ENCODE peak calls at places on chromosome 9, in six cellular contexts. One of them, this sample, is unnamed.

GRCh38 chr9:15240927-15241326 is 66.1 kb downstream of the TTC39B start:
- DNase-seq in CD4-positive, alpha-beta T cell: no peak
- DNase-seq in PC-9: no peak
- DNase-seq in stomach: no peak
- DNase-seq in glutamatergic neuron: no peak
- DNase-seq in endothelial cell of umbilical vein: no peak
- DNase-seq in this sample: no peak

GRCh38 chr9:135490166-135490870 is 10.2 kb upstream of the MRPS2 start:
- DNase-seq in CD4-positive, alpha-beta T cell: no peak
- DNase-seq in PC-9: no peak
- DNase-seq in stomach: no peak
- DNase-seq in glutamatergic neuron: peak
- DNase-seq in endothelial cell of umbilical vein: no peak
- DNase-seq in this sample: no peak

GRCh38 chr9:82761911-82762310 is 301.0 kb downstream of the RASEF start:
- DNase-seq in CD4-positive, alpha-beta T cell: no peak
- DNase-seq in PC-9: no peak
- DNase-seq in stomach: no peak
- DNase-seq in glutamatergic neuron: no peak
- DNase-seq in endothelial cell of umbilical vein: no peak
- DNase-seq in this sample: no peak

GRCh38 chr9:17847908-17848307 is 269.0 kb downstream of the SH3GL2 start:
- DNase-seq in CD4-positive, alpha-beta T cell: no peak
- DNase-seq in PC-9: no peak
- DNase-seq in stomach: no peak
- DNase-seq in glutamatergic neuron: no peak
- DNase-seq in endothelial cell of umbilical vein: no peak
- DNase-seq in this sample: no peak

GRCh38 chr9:18006591-18006990 is 427.7 kb downstream of the SH3GL2 start:
- DNase-seq in CD4-positive, alpha-beta T cell: no peak
- DNase-seq in PC-9: no peak
- DNase-seq in stomach: no peak
- DNase-seq in glutamatergic neuron: no peak
- DNase-seq in endothelial cell of umbilical vein: no peak
- DNase-seq in this sample: no peak

GRCh38 chr9:36486933-36487481 is 85.7 kb upstream of the MELK start:
- DNase-seq in CD4-positive, alpha-beta T cell: peak
- DNase-seq in PC-9: no peak
- DNase-seq in stomach: peak
- DNase-seq in glutamatergic neuron: peak
- DNase-seq in endothelial cell of umbilical vein: peak
- DNase-seq in this sample: no peak

GRCh38 chr9:124664143-124664542 is 107.0 kb downstream of the NR6A1 start:
- DNase-seq in CD4-positive, alpha-beta T cell: no peak
- DNase-seq in PC-9: no peak
- DNase-seq in stomach: no peak
- DNase-seq in glutamatergic neuron: no peak
- DNase-seq in endothelial cell of umbilical vein: no peak
- DNase-seq in this sample: no peak

GRCh38 chr9:97972753-97973152 is 10.4 kb upstream of the ANP32B start:
- DNase-seq in CD4-positive, alpha-beta T cell: no peak
- DNase-seq in PC-9: no peak
- DNase-seq in stomach: no peak
- DNase-seq in glutamatergic neuron: no peak
- DNase-seq in endothelial cell of umbilical vein: no peak
- DNase-seq in this sample: no peak

GRCh38 chr9:110712955-110713354 is 44.4 kb downstream of the MUSK start:
- DNase-seq in CD4-positive, alpha-beta T cell: no peak
- DNase-seq in PC-9: no peak
- DNase-seq in stomach: no peak
- DNase-seq in glutamatergic neuron: no peak
- DNase-seq in endothelial cell of umbilical vein: no peak
- DNase-seq in this sample: no peak

GRCh38 chr9:4984571-4985375 is at the start of gene JAK2:
- DNase-seq in CD4-positive, alpha-beta T cell: peak
- DNase-seq in PC-9: peak
- DNase-seq in stomach: peak
- DNase-seq in glutamatergic neuron: peak
- DNase-seq in endothelial cell of umbilical vein: peak
- DNase-seq in this sample: peak

GRCh38 chr9:103574056-103574455 is 520.1 kb upstream of the SMC2 start:
- DNase-seq in CD4-positive, alpha-beta T cell: no peak
- DNase-seq in PC-9: no peak
- DNase-seq in stomach: no peak
- DNase-seq in glutamatergic neuron: no peak
- DNase-seq in endothelial cell of umbilical vein: no peak
- DNase-seq in this sample: no peak

GRCh38 chr9:7656648-7657047 is 142.9 kb downstream of the DMAC1 start:
- DNase-seq in CD4-positive, alpha-beta T cell: no peak
- DNase-seq in PC-9: no peak
- DNase-seq in stomach: peak
- DNase-seq in glutamatergic neuron: no peak
- DNase-seq in endothelial cell of umbilical vein: peak
- DNase-seq in this sample: no peak

GRCh38 chr9:135502168-135502872 is 1.8 kb downstream of the MRPS2 start:
- DNase-seq in CD4-positive, alpha-beta T cell: no peak
- DNase-seq in PC-9: no peak
- DNase-seq in stomach: no peak
- DNase-seq in glutamatergic neuron: no peak
- DNase-seq in endothelial cell of umbilical vein: no peak
- DNase-seq in this sample: no peak

GRCh38 chr9:109887079-109887478 is 107.1 kb downstream of the PALM2AKAP2 start:
- DNase-seq in CD4-positive, alpha-beta T cell: no peak
- DNase-seq in PC-9: no peak
- DNase-seq in stomach: no peak
- DNase-seq in glutamatergic neuron: no peak
- DNase-seq in endothelial cell of umbilical vein: peak
- DNase-seq in this sample: no peak

GRCh38 chr9:13755551-13755950 is 476.1 kb upstream of the MPDZ start:
- DNase-seq in CD4-positive, alpha-beta T cell: no peak
- DNase-seq in PC-9: no peak
- DNase-seq in stomach: no peak
- DNase-seq in glutamatergic neuron: no peak
- DNase-seq in endothelial cell of umbilical vein: no peak
- DNase-seq in this sample: no peak

GRCh38 chr9:138072161-138072842 is 194.7 kb downstream of the CACNA1B start:
- DNase-seq in CD4-positive, alpha-beta T cell: no peak
- DNase-seq in PC-9: no peak
- DNase-seq in stomach: peak
- DNase-seq in glutamatergic neuron: no peak
- DNase-seq in endothelial cell of umbilical vein: no peak
- DNase-seq in this sample: peak

GRCh38 chr9:132878695-132879064 is at the start of gene SPACA9:
- DNase-seq in CD4-positive, alpha-beta T cell: peak
- DNase-seq in PC-9: no peak
- DNase-seq in stomach: peak
- DNase-seq in glutamatergic neuron: peak
- DNase-seq in endothelial cell of umbilical vein: peak
- DNase-seq in this sample: peak

GRCh38 chr9:135506327-135507103 is 6.0 kb downstream of the MRPS2 start:
- DNase-seq in CD4-positive, alpha-beta T cell: no peak
- DNase-seq in PC-9: no peak
- DNase-seq in stomach: no peak
- DNase-seq in glutamatergic neuron: no peak
- DNase-seq in endothelial cell of umbilical vein: no peak
- DNase-seq in this sample: no peak

GRCh38 chr9:111833941-111834340 is 39.2 kb upstream of the SHOC1 start:
- DNase-seq in CD4-positive, alpha-beta T cell: no peak
- DNase-seq in PC-9: peak
- DNase-seq in stomach: no peak
- DNase-seq in glutamatergic neuron: no peak
- DNase-seq in endothelial cell of umbilical vein: no peak
- DNase-seq in this sample: no peak

GRCh38 chr9:36320457-36320856 is 62.2 kb upstream of the GNE start:
- DNase-seq in CD4-positive, alpha-beta T cell: no peak
- DNase-seq in PC-9: peak
- DNase-seq in stomach: no peak
- DNase-seq in glutamatergic neuron: no peak
- DNase-seq in endothelial cell of umbilical vein: no peak
- DNase-seq in this sample: no peak

GRCh38 chr9:114513050-114513951 is 8.0 kb upstream of the WHRN start:
- DNase-seq in CD4-positive, alpha-beta T cell: no peak
- DNase-seq in PC-9: no peak
- DNase-seq in stomach: no peak
- DNase-seq in glutamatergic neuron: no peak
- DNase-seq in endothelial cell of umbilical vein: peak
- DNase-seq in this sample: no peak

DNA sequence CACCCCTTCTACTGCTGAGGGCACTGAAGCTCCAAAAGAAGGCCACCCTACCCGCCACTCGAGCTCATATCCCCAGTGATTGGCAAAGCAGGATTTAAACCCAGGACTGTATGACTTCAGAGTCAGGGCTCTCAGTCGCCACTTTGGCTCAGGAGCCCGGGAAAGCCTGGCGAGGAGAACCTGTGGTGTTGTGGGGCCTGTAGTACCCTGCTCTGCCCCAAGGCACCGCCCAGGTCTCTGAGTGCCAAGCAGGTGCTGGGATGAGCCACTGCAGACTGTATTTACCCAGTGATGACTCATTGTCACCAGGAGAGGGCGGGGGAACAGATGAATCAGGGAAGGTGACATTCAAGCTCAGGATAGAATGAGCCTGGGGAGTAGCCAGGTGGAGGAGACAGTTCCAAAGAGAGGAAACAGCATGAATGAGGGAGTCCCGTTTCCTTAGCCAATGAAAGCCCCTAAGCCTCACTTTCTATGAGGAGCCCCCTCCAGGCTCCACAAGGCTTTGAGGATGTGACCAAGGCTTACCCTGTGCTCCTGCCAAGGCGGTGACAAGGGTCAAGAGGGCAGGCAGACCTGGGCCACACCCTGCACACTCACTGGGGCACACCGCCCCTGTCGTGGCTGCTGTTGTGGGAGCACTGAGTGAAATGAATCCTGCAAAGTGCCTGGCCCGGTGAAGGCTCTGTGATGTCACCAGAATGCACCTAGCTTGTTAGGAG is 17.8 kb upstream of the DPM2 start:
- DNase-seq in CD4-positive, alpha-beta T cell: peak
- DNase-seq in PC-9: peak
- DNase-seq in stomach: peak
- DNase-seq in glutamatergic neuron: no peak
- DNase-seq in endothelial cell of umbilical vein: peak
- DNase-seq in this sample: no peak
- TF ChIP-seq CTCF in CD4-positive, alpha-beta T cell: peak
- TF ChIP-seq CTCF in PC-9: peak
- TF ChIP-seq CTCF in stomach: no peak
- TF ChIP-seq CTCF in glutamatergic neuron: peak
- TF ChIP-seq CTCF in endothelial cell of umbilical vein: no peak
- TF ChIP-seq CTCF in this sample: no peak

DNA sequence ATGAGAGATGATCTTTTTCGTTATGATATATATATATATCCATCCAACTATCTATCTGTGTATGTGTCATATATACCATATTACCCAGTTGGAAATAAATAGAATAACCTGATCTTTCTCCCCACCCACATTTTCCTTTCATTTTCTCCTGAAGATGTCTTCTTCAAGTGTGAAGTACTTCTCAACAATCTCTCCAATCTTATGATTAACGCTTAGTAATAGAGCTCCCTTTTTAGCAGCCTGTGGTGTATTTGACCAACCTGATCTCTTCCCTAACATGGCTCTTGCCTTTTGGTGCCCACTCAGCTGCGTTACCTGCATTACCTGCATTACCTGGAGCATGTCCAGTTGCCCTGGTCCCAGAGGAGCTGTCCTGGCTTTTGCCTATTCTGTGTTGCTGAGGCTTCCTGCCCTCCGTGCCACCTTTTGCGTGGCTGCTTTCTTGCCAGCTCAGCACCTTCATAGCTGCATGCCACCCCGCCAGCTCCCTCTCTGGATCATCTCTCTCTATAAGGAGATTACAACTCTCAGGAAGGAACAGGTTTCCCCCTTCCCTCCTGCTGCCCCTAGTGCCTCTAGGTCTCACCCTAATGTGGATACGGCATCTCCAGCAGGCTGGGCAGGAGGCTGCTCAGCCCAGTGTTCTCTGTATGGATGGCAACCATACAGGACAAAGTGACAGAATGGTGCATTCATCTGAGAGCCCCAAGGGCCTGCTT is 126.6 kb downstream of the GADD45G start:
- DNase-seq in CD4-positive, alpha-beta T cell: no peak
- DNase-seq in PC-9: no peak
- DNase-seq in stomach: no peak
- DNase-seq in glutamatergic neuron: no peak
- DNase-seq in endothelial cell of umbilical vein: no peak
- DNase-seq in this sample: no peak
- TF ChIP-seq CTCF in CD4-positive, alpha-beta T cell: no peak
- TF ChIP-seq CTCF in PC-9: no peak
- TF ChIP-seq CTCF in stomach: no peak
- TF ChIP-seq CTCF in glutamatergic neuron: no peak
- TF ChIP-seq CTCF in endothelial cell of umbilical vein: no peak
- TF ChIP-seq CTCF in this sample: no peak

GRCh38 chr9:136886610-136887597 is 588 bp downstream of the TRAF2 start:
- DNase-seq in CD4-positive, alpha-beta T cell: peak
- DNase-seq in PC-9: no peak
- DNase-seq in stomach: no peak
- DNase-seq in glutamatergic neuron: peak
- DNase-seq in endothelial cell of umbilical vein: peak
- DNase-seq in this sample: no peak

GRCh38 chr9:136888454-136888853 is 2.1 kb downstream of the TRAF2 start:
- DNase-seq in CD4-positive, alpha-beta T cell: no peak
- DNase-seq in PC-9: no peak
- DNase-seq in stomach: no peak
- DNase-seq in glutamatergic neuron: no peak
- DNase-seq in endothelial cell of umbilical vein: no peak
- DNase-seq in this sample: no peak

GRCh38 chr9:136882109-136882946 is 4.0 kb upstream of the TRAF2 start:
- DNase-seq in CD4-positive, alpha-beta T cell: peak
- DNase-seq in PC-9: peak
- DNase-seq in stomach: peak
- DNase-seq in glutamatergic neuron: no peak
- DNase-seq in endothelial cell of umbilical vein: peak
- DNase-seq in this sample: peak

GRCh38 chr9:136889858-136890257 is 3.5 kb downstream of the TRAF2 start:
- DNase-seq in CD4-positive, alpha-beta T cell: no peak
- DNase-seq in PC-9: no peak
- DNase-seq in stomach: no peak
- DNase-seq in glutamatergic neuron: no peak
- DNase-seq in endothelial cell of umbilical vein: no peak
- DNase-seq in this sample: no peak

GRCh38 chr9:136885950-136886578 is at the start of gene TRAF2:
- DNase-seq in CD4-positive, alpha-beta T cell: peak
- DNase-seq in PC-9: peak
- DNase-seq in stomach: peak
- DNase-seq in glutamatergic neuron: peak
- DNase-seq in endothelial cell of umbilical vein: peak
- DNase-seq in this sample: peak
- TF ChIP-seq CTCF in CD4-positive, alpha-beta T cell: no peak
- TF ChIP-seq CTCF in PC-9: no peak
- TF ChIP-seq CTCF in stomach: no peak
- TF ChIP-seq CTCF in glutamatergic neuron: no peak
- TF ChIP-seq CTCF in endothelial cell of umbilical vein: no peak
- TF ChIP-seq CTCF in this sample: no peak

DNA sequence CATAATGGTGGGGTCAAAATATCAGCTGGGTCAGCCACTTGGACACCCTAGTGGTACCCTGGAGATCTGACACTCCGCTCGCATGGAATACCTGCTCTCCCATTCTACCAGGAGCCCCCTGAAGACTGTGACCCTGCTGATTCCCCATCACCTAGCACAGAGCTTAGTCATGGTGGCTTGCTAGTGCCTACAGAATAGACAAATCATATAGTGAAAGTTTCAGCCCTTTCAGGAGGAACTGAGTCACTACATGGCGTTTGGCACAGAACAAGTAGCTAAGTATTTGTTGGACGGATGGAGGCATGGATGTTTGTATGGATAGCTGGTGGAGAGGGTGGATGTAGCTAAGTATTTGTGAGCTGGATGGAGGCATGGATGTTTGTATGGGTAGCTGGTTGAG is 65.3 kb downstream of the LMX1B start:
- DNase-seq in CD4-positive, alpha-beta T cell: no peak
- DNase-seq in PC-9: no peak
- DNase-seq in stomach: no peak
- DNase-seq in glutamatergic neuron: no peak
- DNase-seq in endothelial cell of umbilical vein: no peak
- DNase-seq in this sample: no peak
- TF ChIP-seq CTCF in CD4-positive, alpha-beta T cell: no peak
- TF ChIP-seq CTCF in PC-9: no peak
- TF ChIP-seq CTCF in stomach: no peak
- TF ChIP-seq CTCF in glutamatergic neuron: no peak
- TF ChIP-seq CTCF in endothelial cell of umbilical vein: no peak
- TF ChIP-seq CTCF in this sample: no peak

This sample was measured in activated B cell treated with CpG ODN at 0.5 μM for 24 hours.